ENCODE peak calls at places on chromosomes 1 and 21, in ten cellular contexts. X is Calu3, V is dermis blood vessel endothelial cell, A is pancreas, L is neural crest cell, B is HCT116, N is hypothalamus, Q is PC-9, I is ACHN, U is non-pigmented ciliary epithelial cell. S is an unnamed sample.

GRCh38 chr1:225817611-225818061 is 7.7 kb downstream of the EPHX1 start:
- DNase-seq in N (peak; percentile 64), Q (peak; percentile 96), U (peak; percentile 36), I (peak; percentile 77), V (peak; percentile 84), A (no peak), B (peak; percentile 63), X (no peak), L (no peak), S (no peak)

GRCh38 chr1:45522324-45523104 is 830 bp upstream of the PRDX1 start:
- DNase-seq in B (peak; percentile 44), I (peak; percentile 85), U (no peak), A (no peak), X (peak; percentile 59), L (no peak), N (no peak), Q (peak; percentile 70), V (no peak), S (no peak)

GRCh38 chr21:35646606-35647005 is 413.7 kb downstream of the SETD4 start:
- DNase-seq in V (no peak), N (no peak), Q (no peak), X (no peak), U (no peak), L (no peak), A (no peak), I (no peak), B (no peak), S (no peak)

GRCh38 chr1:65316233-65316632 is 6.9 kb downstream of the DNAJC6 start:
- DNase-seq in A (no peak), L (no peak), I (no peak), N (no peak), U (no peak), B (no peak), V (no peak), Q (no peak), X (no peak), S (no peak)

GRCh38 chr1:164622057-164622840 is 63.3 kb downstream of the PBX1 start:
- DNase-seq in V (no peak), B (no peak), N (no peak), U (no peak), X (no peak), L (no peak), A (no peak), Q (no peak), I (no peak), S (no peak)

GRCh38 chr21:15121655-15122120 is 56.9 kb upstream of the NRIP1 start:
- DNase-seq in V (peak; percentile 31), L (no peak), B (no peak), X (no peak), I (no peak), A (peak; percentile 72), N (no peak), Q (no peak), U (peak; percentile 24), S (no peak)

GRCh38 chr1:200364121-200364759 is 45.6 kb downstream of the ZNF281 start:
- DNase-seq in A (no peak), Q (peak; percentile 68), X (no peak), I (peak; percentile 43), N (no peak), V (peak; percentile 37), U (no peak), B (no peak), L (no peak), S (no peak)

GRCh38 chr21:42423197-42423675 is 19.5 kb downstream of the UBASH3A start:
- DNase-seq in A (no peak), B (no peak), Q (no peak), I (no peak), U (no peak), N (no peak), V (no peak), L (no peak), X (no peak), S (no peak)

GRCh38 chr1:192749349-192749748 is 59.5 kb upstream of the RGS2 start:
- DNase-seq in X (no peak), U (no peak), Q (no peak), I (no peak), L (no peak), A (no peak), B (no peak), N (no peak), V (peak; percentile 11), S (no peak)

GRCh38 chr1:115377411-115377810 is 39.4 kb upstream of the NGF start:
- DNase-seq in V (no peak), Q (no peak), A (no peak), N (no peak), L (no peak), B (no peak), X (no peak), I (no peak), U (no peak), S (no peak)

GRCh38 chr1:10338047-10338446 is 60.8 kb upstream of the PGD start:
- DNase-seq in N (peak; percentile 64), B (peak; percentile 16), V (peak; percentile 77), U (no peak), Q (no peak), I (peak; percentile 49), L (peak; percentile 48), A (no peak), X (peak; percentile 15), S (no peak)

GRCh38 chr1:230005040-230005439 is 62.0 kb upstream of the GALNT2 start:
- DNase-seq in X (no peak), Q (no peak), V (no peak), I (no peak), B (no peak), A (no peak), L (no peak), N (no peak), U (no peak), S (no peak)

GRCh38 chr1:21870611-21871010 is 58.5 kb downstream of the LDLRAD2 start:
- DNase-seq in L (no peak), N (no peak), X (no peak), Q (no peak), A (no peak), B (no peak), I (no peak), U (no peak), V (no peak), S (no peak)

GRCh38 chr1:151909167-151910149 is at the start of gene THEM4:
- DNase-seq in I (peak; percentile 98), U (peak; percentile 74), X (peak; percentile 100), Q (peak; percentile 87), B (peak; percentile 92), V (peak; percentile 97), L (peak; percentile 96), N (peak; percentile 96), A (peak; percentile 99), S (peak; percentile 76)

GRCh38 chr1:71228727-71229371 is 148.0 kb upstream of the ZRANB2 start:
- DNase-seq in A (no peak), Q (no peak), U (no peak), V (no peak), N (no peak), B (no peak), L (no peak), I (no peak), X (no peak), S (no peak)

GRCh38 chr1:36350659-36351171 is 27.3 kb upstream of the EVA1B start:
- DNase-seq in A (no peak), U (no peak), L (no peak), Q (peak; percentile 89), X (peak; percentile 76), I (peak; percentile 87), B (no peak), N (no peak), V (peak; percentile 79), S (peak; percentile 44)

GRCh38 chr1:83882906-83883305 is 116.0 kb downstream of the TTLL7 start:
- DNase-seq in B (peak; percentile 24), X (peak; percentile 4), U (peak; percentile 11), L (no peak), N (no peak), A (no peak), I (peak; percentile 3), V (peak; percentile 64), Q (no peak), S (no peak)

GRCh38 chr1:67937651-67938050 is 104.4 kb upstream of the GNG12 start:
- DNase-seq in U (no peak), Q (no peak), B (no peak), V (no peak), I (no peak), A (no peak), L (no peak), X (no peak), N (no peak), S (no peak)

GRCh38 chr1:225341642-225342041 is 86.2 kb downstream of the LBR start:
- DNase-seq in I (no peak), L (no peak), U (no peak), V (no peak), B (no peak), A (no peak), N (no peak), X (no peak), Q (no peak), S (no peak)

GRCh38 chr21:37036177-37036576 is 29.7 kb downstream of the RIPPLY3 start:
- DNase-seq in I (no peak), Q (no peak), X (no peak), A (no peak), V (no peak), L (no peak), U (no peak), B (no peak), N (no peak), S (no peak)

GRCh38 chr1:217164403-217164802 is 441.2 kb upstream of the ESRRG start:
- DNase-seq in Q (no peak), L (no peak), B (no peak), I (no peak), U (no peak), X (no peak), N (no peak), A (no peak), V (no peak), S (no peak)

GRCh38 chr1:89630046-89630445 is 2.9 kb upstream of the LRRC8C start:
- DNase-seq in Q (no peak), X (no peak), A (no peak), U (no peak), B (no peak), N (no peak), L (no peak), I (no peak), V (no peak), S (no peak)

GRCh38 chr1:169892176-169892818 is 1.4 kb downstream of the SCYL3 start:
- DNase-seq in A (no peak), I (no peak), N (no peak), L (no peak), U (no peak), Q (no peak), B (no peak), X (no peak), V (no peak), S (no peak)

GRCh38 chr21:45228171-45228641 is 59.5 kb downstream of the POFUT2 start:
- DNase-seq in X (peak; percentile 12), V (peak; percentile 40), Q (peak; percentile 79), B (peak; percentile 46), A (no peak), I (peak; percentile 88), N (no peak), L (no peak), U (peak; percentile 97), S (no peak)

GRCh38 chr1:174742805-174743653 is 256.7 kb upstream of the CACYBP start:
- DNase-seq in Q (no peak), X (no peak), L (no peak), U (no peak), I (no peak), A (no peak), V (no peak), N (no peak), B (no peak), S (no peak)

GRCh38 chr1:222798111-222798510 is 16.7 kb upstream of the DISP1 start:
- DNase-seq in N (no peak), I (peak; percentile 91), U (no peak), B (no peak), X (peak; percentile 58), Q (peak; percentile 81), A (no peak), V (peak; percentile 61), L (no peak), S (no peak)

GRCh38 chr21:22827422-22827821 is 1829.2 kb downstream of the NCAM2 start:
- DNase-seq in V (no peak), Q (no peak), B (no peak), I (no peak), U (no peak), X (no peak), N (no peak), A (no peak), L (no peak), S (no peak)

GRCh38 chr1:246107516-246108277 is 399.4 kb downstream of the SMYD3 start:
- DNase-seq in V (peak; percentile 39), L (no peak), U (no peak), X (no peak), I (no peak), A (no peak), B (no peak), Q (no peak), N (no peak), S (no peak)

S was measured in stimulated activated naive CD4-positive, alpha-beta T cell.